ENCODE peak calls at places on chromosomes 5 and 9, in nine cellular contexts. One of them, this sample, is unnamed. For H3K4me1, the result is how much of the 10 kb centered on the place peaks cover.

GRCh38 chr9:76927540-76928240 is 21.8 kb upstream of the PRUNE2 start:
- DNase-seq in sigmoid colon: no peak
- DNase-seq in CD4-positive, CD25-positive, alpha-beta regulatory T cell: no peak
- DNase-seq in adipocyte: no peak
- DNase-seq in small intestine: no peak
- DNase-seq in A549: no peak
- DNase-seq in SJCRH30: no peak
- DNase-seq in K562: no peak
- DNase-seq in transverse colon: no peak
- DNase-seq in this sample: no peak

GRCh38 chr5:53109041-53109435 is 519 bp downstream of the MOCS2 start:
- DNase-seq in sigmoid colon: no peak
- DNase-seq in CD4-positive, CD25-positive, alpha-beta regulatory T cell: no peak
- DNase-seq in adipocyte: peak
- DNase-seq in small intestine: peak
- DNase-seq in A549: no peak
- DNase-seq in SJCRH30: no peak
- DNase-seq in K562: no peak
- DNase-seq in transverse colon: no peak
- DNase-seq in this sample: no peak

GRCh38 chr5:155029240-155029639 is 15.7 kb downstream of the KIF4B start:
- DNase-seq in sigmoid colon: no peak
- DNase-seq in CD4-positive, CD25-positive, alpha-beta regulatory T cell: no peak
- DNase-seq in adipocyte: no peak
- DNase-seq in small intestine: no peak
- DNase-seq in A549: no peak
- DNase-seq in SJCRH30: no peak
- DNase-seq in K562: no peak
- DNase-seq in transverse colon: no peak
- DNase-seq in this sample: no peak

GRCh38 chr5:148403344-148403743 is 19.6 kb downstream of the FBXO38 start:
- DNase-seq in sigmoid colon: no peak
- DNase-seq in CD4-positive, CD25-positive, alpha-beta regulatory T cell: no peak
- DNase-seq in adipocyte: no peak
- DNase-seq in small intestine: no peak
- DNase-seq in A549: no peak
- DNase-seq in SJCRH30: no peak
- DNase-seq in K562: no peak
- DNase-seq in transverse colon: no peak
- DNase-seq in this sample: no peak

GRCh38 chr9:34233691-34234090 is 54.8 kb downstream of the UBAP1 start:
- DNase-seq in sigmoid colon: no peak
- DNase-seq in CD4-positive, CD25-positive, alpha-beta regulatory T cell: no peak
- DNase-seq in adipocyte: peak
- DNase-seq in small intestine: no peak
- DNase-seq in A549: no peak
- DNase-seq in SJCRH30: no peak
- DNase-seq in K562: no peak
- DNase-seq in transverse colon: no peak
- DNase-seq in this sample: no peak

GRCh38 chr9:3578786-3579185 is 53.0 kb upstream of the RFX3 start:
- DNase-seq in sigmoid colon: no peak
- DNase-seq in CD4-positive, CD25-positive, alpha-beta regulatory T cell: no peak
- DNase-seq in adipocyte: peak
- DNase-seq in small intestine: no peak
- DNase-seq in A549: no peak
- DNase-seq in SJCRH30: no peak
- DNase-seq in K562: peak
- DNase-seq in transverse colon: no peak
- DNase-seq in this sample: no peak

GRCh38 chr5:143652104-143652700 is 159.8 kb upstream of the HMHB1 start:
- DNase-seq in sigmoid colon: no peak
- DNase-seq in CD4-positive, CD25-positive, alpha-beta regulatory T cell: no peak
- DNase-seq in adipocyte: no peak
- DNase-seq in small intestine: no peak
- DNase-seq in A549: no peak
- DNase-seq in SJCRH30: no peak
- DNase-seq in K562: no peak
- DNase-seq in transverse colon: no peak
- DNase-seq in this sample: no peak

GRCh38 chr9:5578698-5579085 is 50.2 kb upstream of the RIC1 start:
- DNase-seq in sigmoid colon: no peak
- DNase-seq in CD4-positive, CD25-positive, alpha-beta regulatory T cell: no peak
- DNase-seq in adipocyte: no peak
- DNase-seq in small intestine: no peak
- DNase-seq in A549: no peak
- DNase-seq in SJCRH30: no peak
- DNase-seq in K562: no peak
- DNase-seq in transverse colon: no peak
- DNase-seq in this sample: no peak

GRCh38 chr5:134590992-134591659 is 41.5 kb downstream of the SAR1B start:
- DNase-seq in sigmoid colon: no peak
- DNase-seq in CD4-positive, CD25-positive, alpha-beta regulatory T cell: no peak
- DNase-seq in adipocyte: no peak
- DNase-seq in small intestine: peak
- DNase-seq in A549: no peak
- DNase-seq in SJCRH30: no peak
- DNase-seq in K562: no peak
- DNase-seq in transverse colon: peak
- DNase-seq in this sample: no peak

GRCh38 chr5:74382864-74383618 is 257.5 kb downstream of the ENC1 start:
- DNase-seq in sigmoid colon: peak
- DNase-seq in CD4-positive, CD25-positive, alpha-beta regulatory T cell: no peak
- DNase-seq in adipocyte: peak
- DNase-seq in small intestine: no peak
- DNase-seq in A549: no peak
- DNase-seq in SJCRH30: peak
- DNase-seq in K562: no peak
- DNase-seq in transverse colon: no peak
- DNase-seq in this sample: no peak

GRCh38 chr5:83475540-83476469 is 4.3 kb downstream of the VCAN start:
- DNase-seq in sigmoid colon: no peak
- DNase-seq in CD4-positive, CD25-positive, alpha-beta regulatory T cell: no peak
- DNase-seq in adipocyte: peak
- DNase-seq in small intestine: no peak
- DNase-seq in A549: no peak
- DNase-seq in SJCRH30: no peak
- DNase-seq in K562: no peak
- DNase-seq in transverse colon: no peak
- DNase-seq in this sample: no peak

DNA sequence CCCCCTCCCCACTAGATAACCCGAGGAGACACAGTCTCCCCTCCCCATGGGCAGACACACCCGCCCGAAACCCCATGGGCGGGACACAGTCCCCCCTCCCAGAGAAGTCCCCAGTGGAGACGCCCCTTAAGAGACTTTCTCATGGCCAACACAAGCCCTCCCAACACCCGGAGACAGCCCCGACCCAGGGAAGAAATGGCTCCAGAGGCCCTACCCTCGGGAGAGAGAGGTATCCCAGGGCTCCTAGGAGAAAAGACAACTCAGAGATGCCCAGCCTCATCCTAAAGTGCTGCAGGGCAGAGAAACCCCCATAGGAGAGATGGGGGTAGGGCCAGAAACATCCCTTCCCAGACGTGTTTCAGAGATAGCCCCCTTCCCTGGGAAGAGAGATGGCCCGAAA is 27.4 kb downstream of the PCDH1 start:
- DNase-seq in sigmoid colon: no peak
- DNase-seq in CD4-positive, CD25-positive, alpha-beta regulatory T cell: no peak
- DNase-seq in adipocyte: no peak
- DNase-seq in small intestine: no peak
- DNase-seq in A549: peak
- DNase-seq in SJCRH30: peak
- DNase-seq in K562: peak
- DNase-seq in transverse colon: no peak
- DNase-seq in this sample: no peak
- H3K4me1 ChIP-seq in sigmoid colon: under half
- H3K4me1 ChIP-seq in CD4-positive, CD25-positive, alpha-beta regulatory T cell: under half
- H3K4me1 ChIP-seq in adipocyte: under half
- H3K4me1 ChIP-seq in small intestine: under half
- H3K4me1 ChIP-seq in A549: under half
- H3K4me1 ChIP-seq in SJCRH30: under half
- H3K4me1 ChIP-seq in K562: under half
- H3K4me1 ChIP-seq in transverse colon: under half
- H3K4me1 ChIP-seq in this sample: under half

DNA sequence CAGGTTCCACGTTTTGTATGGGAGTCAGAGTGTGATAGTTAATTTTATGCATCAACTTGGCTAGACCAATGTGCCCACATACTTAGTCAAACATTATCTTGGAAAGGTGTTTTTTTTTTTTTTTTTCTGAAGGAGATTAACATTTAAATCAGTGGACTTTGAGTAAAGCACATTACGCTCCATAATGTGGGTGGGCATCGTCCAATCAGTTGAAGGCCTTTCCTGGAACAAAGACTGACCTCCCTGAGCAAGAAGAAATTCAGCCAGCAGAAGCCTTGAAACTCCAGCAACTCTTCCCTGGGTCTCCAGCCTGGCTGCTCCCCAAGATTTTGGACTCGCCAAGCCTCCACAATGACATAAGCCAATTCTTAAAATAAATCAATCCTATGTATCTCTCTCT is 711.4 kb downstream of the MTRR start:
- DNase-seq in sigmoid colon: no peak
- DNase-seq in CD4-positive, CD25-positive, alpha-beta regulatory T cell: no peak
- DNase-seq in adipocyte: no peak
- DNase-seq in small intestine: no peak
- DNase-seq in A549: no peak
- DNase-seq in SJCRH30: no peak
- DNase-seq in K562: no peak
- DNase-seq in transverse colon: no peak
- DNase-seq in this sample: no peak
- H3K4me1 ChIP-seq in sigmoid colon: under half
- H3K4me1 ChIP-seq in CD4-positive, CD25-positive, alpha-beta regulatory T cell: under half
- H3K4me1 ChIP-seq in adipocyte: under half
- H3K4me1 ChIP-seq in small intestine: under half
- H3K4me1 ChIP-seq in A549: under half
- H3K4me1 ChIP-seq in SJCRH30: under half
- H3K4me1 ChIP-seq in K562: under half
- H3K4me1 ChIP-seq in transverse colon: under half
- H3K4me1 ChIP-seq in this sample: under half

GRCh38 chr5:41834506-41834905 is 35.7 kb downstream of the OXCT1 start:
- DNase-seq in sigmoid colon: no peak
- DNase-seq in CD4-positive, CD25-positive, alpha-beta regulatory T cell: no peak
- DNase-seq in adipocyte: no peak
- DNase-seq in small intestine: peak
- DNase-seq in A549: no peak
- DNase-seq in SJCRH30: no peak
- DNase-seq in K562: no peak
- DNase-seq in transverse colon: no peak
- DNase-seq in this sample: no peak
- H3K4me1 ChIP-seq in sigmoid colon: under half
- H3K4me1 ChIP-seq in CD4-positive, CD25-positive, alpha-beta regulatory T cell: under half
- H3K4me1 ChIP-seq in adipocyte: under half
- H3K4me1 ChIP-seq in small intestine: under half
- H3K4me1 ChIP-seq in A549: under half
- H3K4me1 ChIP-seq in SJCRH30: under half
- H3K4me1 ChIP-seq in K562: under half
- H3K4me1 ChIP-seq in transverse colon: under half
- H3K4me1 ChIP-seq in this sample: under half

GRCh38 chr5:96655085-96655484 is 7.1 kb upstream of the CAST start:
- DNase-seq in sigmoid colon: no peak
- DNase-seq in CD4-positive, CD25-positive, alpha-beta regulatory T cell: no peak
- DNase-seq in adipocyte: no peak
- DNase-seq in small intestine: no peak
- DNase-seq in A549: no peak
- DNase-seq in SJCRH30: no peak
- DNase-seq in K562: no peak
- DNase-seq in transverse colon: no peak
- DNase-seq in this sample: no peak

GRCh38 chr5:96652769-96653455 is 9.3 kb upstream of the CAST start:
- DNase-seq in sigmoid colon: no peak
- DNase-seq in CD4-positive, CD25-positive, alpha-beta regulatory T cell: no peak
- DNase-seq in adipocyte: peak
- DNase-seq in small intestine: no peak
- DNase-seq in A549: no peak
- DNase-seq in SJCRH30: peak
- DNase-seq in K562: no peak
- DNase-seq in transverse colon: no peak
- DNase-seq in this sample: no peak

GRCh38 chr5:96654209-96654608 is 8.0 kb upstream of the CAST start:
- DNase-seq in sigmoid colon: no peak
- DNase-seq in CD4-positive, CD25-positive, alpha-beta regulatory T cell: no peak
- DNase-seq in adipocyte: no peak
- DNase-seq in small intestine: no peak
- DNase-seq in A549: no peak
- DNase-seq in SJCRH30: no peak
- DNase-seq in K562: no peak
- DNase-seq in transverse colon: no peak
- DNase-seq in this sample: no peak

GRCh38 chr5:96657068-96657467 is 5.1 kb upstream of the CAST start:
- DNase-seq in sigmoid colon: no peak
- DNase-seq in CD4-positive, CD25-positive, alpha-beta regulatory T cell: peak
- DNase-seq in adipocyte: peak
- DNase-seq in small intestine: peak
- DNase-seq in A549: peak
- DNase-seq in SJCRH30: peak
- DNase-seq in K562: peak
- DNase-seq in transverse colon: peak
- DNase-seq in this sample: no peak

GRCh38 chr5:96655506-96655905 is 6.7 kb upstream of the CAST start:
- DNase-seq in sigmoid colon: no peak
- DNase-seq in CD4-positive, CD25-positive, alpha-beta regulatory T cell: no peak
- DNase-seq in adipocyte: peak
- DNase-seq in small intestine: no peak
- DNase-seq in A549: no peak
- DNase-seq in SJCRH30: no peak
- DNase-seq in K562: no peak
- DNase-seq in transverse colon: no peak
- DNase-seq in this sample: no peak
- H3K4me1 ChIP-seq in sigmoid colon: under half
- H3K4me1 ChIP-seq in CD4-positive, CD25-positive, alpha-beta regulatory T cell: under half
- H3K4me1 ChIP-seq in adipocyte: under half
- H3K4me1 ChIP-seq in small intestine: under half
- H3K4me1 ChIP-seq in A549: half or more
- H3K4me1 ChIP-seq in SJCRH30: under half
- H3K4me1 ChIP-seq in K562: under half
- H3K4me1 ChIP-seq in transverse colon: under half
- H3K4me1 ChIP-seq in this sample: under half

GRCh38 chr9:125768803-125769202 is 21.6 kb downstream of the PBX3 start:
- DNase-seq in sigmoid colon: no peak
- DNase-seq in CD4-positive, CD25-positive, alpha-beta regulatory T cell: no peak
- DNase-seq in adipocyte: no peak
- DNase-seq in small intestine: no peak
- DNase-seq in A549: no peak
- DNase-seq in SJCRH30: no peak
- DNase-seq in K562: no peak
- DNase-seq in transverse colon: no peak
- DNase-seq in this sample: no peak
- H3K4me1 ChIP-seq in sigmoid colon: under half
- H3K4me1 ChIP-seq in CD4-positive, CD25-positive, alpha-beta regulatory T cell: under half
- H3K4me1 ChIP-seq in adipocyte: under half
- H3K4me1 ChIP-seq in small intestine: under half
- H3K4me1 ChIP-seq in A549: under half
- H3K4me1 ChIP-seq in SJCRH30: under half
- H3K4me1 ChIP-seq in K562: under half
- H3K4me1 ChIP-seq in transverse colon: under half
- H3K4me1 ChIP-seq in this sample: under half

DNA sequence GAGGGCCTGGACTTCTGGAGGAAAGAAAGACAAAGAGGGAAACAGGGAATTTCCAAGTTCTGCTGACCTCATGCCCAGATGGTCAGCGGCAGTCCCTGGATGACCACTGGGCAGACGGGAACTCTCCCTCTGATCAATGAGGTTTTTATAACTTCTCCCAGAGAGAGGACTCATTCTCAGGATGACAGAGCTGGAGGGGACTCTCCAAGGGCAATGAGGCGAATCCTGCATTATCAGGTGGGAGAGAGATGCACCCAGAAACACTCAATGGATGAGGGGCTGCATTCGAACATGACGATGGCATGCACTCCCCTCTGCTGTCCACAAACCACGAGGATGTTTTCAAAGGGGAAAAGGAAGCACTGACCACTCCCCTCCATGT is 12.7 kb downstream of the TNIP1 start:
- DNase-seq in sigmoid colon: no peak
- DNase-seq in CD4-positive, CD25-positive, alpha-beta regulatory T cell: no peak
- DNase-seq in adipocyte: no peak
- DNase-seq in small intestine: no peak
- DNase-seq in A549: no peak
- DNase-seq in SJCRH30: no peak
- DNase-seq in K562: no peak
- DNase-seq in transverse colon: no peak
- DNase-seq in this sample: no peak
- H3K4me1 ChIP-seq in sigmoid colon: half or more
- H3K4me1 ChIP-seq in CD4-positive, CD25-positive, alpha-beta regulatory T cell: half or more
- H3K4me1 ChIP-seq in adipocyte: under half
- H3K4me1 ChIP-seq in small intestine: under half
- H3K4me1 ChIP-seq in A549: half or more
- H3K4me1 ChIP-seq in SJCRH30: under half
- H3K4me1 ChIP-seq in K562: under half
- H3K4me1 ChIP-seq in transverse colon: under half
- H3K4me1 ChIP-seq in this sample: under half

This sample was measured in HAP-1.